ENCODE peak calls at places on chromosomes 2 and 18, in five cellular contexts. Z is OCI-LY7, X is HFF-Myc, H is cardiac muscle cell, E is AG04449. C is an unnamed sample.

GRCh38 chr2:95300391-95300938 is 3.3 kb downstream of the KCNIP3 start:
- DNase-seq in Z (no peak), X (no peak), H (no peak), E (no peak), C (no peak)

GRCh38 chr2:178193496-178193822 is 853 bp upstream of the OSBPL6 start:
- DNase-seq in Z (no peak), X (no peak), H (no peak), E (no peak), C (no peak)

GRCh38 chr2:12728221-12728777 is 11.6 kb downstream of the TRIB2 start:
- DNase-seq in Z (peak; percentile 91), X (no peak), H (no peak), E (no peak), C (peak; percentile 21)

GRCh38 chr2:101972621-101973434 is 18.9 kb upstream of the IL1R2 start:
- DNase-seq in Z (no peak), X (no peak), H (peak; percentile 96), E (peak; percentile 74), C (peak; percentile 57)

GRCh38 chr18:51897884-51898283 is 442.1 kb upstream of the DCC start:
- DNase-seq in Z (no peak), X (no peak), H (no peak), E (no peak), C (no peak)

GRCh38 chr2:39264733-39265132 is 21.0 kb upstream of the CDKL4 start:
- DNase-seq in Z (peak; percentile 80), X (no peak), H (no peak), E (no peak), C (no peak)

GRCh38 chr2:207448006-207448405 is 81.8 kb upstream of the CREB1 start:
- DNase-seq in Z (no peak), X (no peak), H (no peak), E (no peak), C (no peak)

GRCh38 chr2:72921866-72922265 is 4.5 kb downstream of the EMX1 start:
- DNase-seq in Z (no peak), X (no peak), H (no peak), E (no peak), C (no peak)

GRCh38 chr2:132977812-132978529 is 308.0 kb upstream of the LYPD1 start:
- DNase-seq in Z (no peak), X (no peak), H (peak; percentile 41), E (no peak), C (no peak)

GRCh38 chr2:65436169-65436824 is 3.9 kb upstream of the SPRED2 start:
- DNase-seq in Z (peak; percentile 82), X (peak; percentile 64), H (peak; percentile 98), E (peak; percentile 81), C (peak; percentile 70)

GRCh38 chr2:65436825-65437221 is 4.4 kb upstream of the SPRED2 start:
- DNase-seq in Z (peak; percentile 69), X (no peak), H (no peak), E (no peak), C (no peak)

GRCh38 chr2:65438137-65438899 is 5.9 kb upstream of the SPRED2 start:
- DNase-seq in Z (no peak), X (no peak), H (no peak), E (no peak), C (no peak)

GRCh38 chr2:65435625-65436168 is 3.3 kb upstream of the SPRED2 start:
- DNase-seq in Z (peak; percentile 83), X (no peak), H (peak; percentile 93), E (peak; percentile 50), C (peak; percentile 76)

DNA sequence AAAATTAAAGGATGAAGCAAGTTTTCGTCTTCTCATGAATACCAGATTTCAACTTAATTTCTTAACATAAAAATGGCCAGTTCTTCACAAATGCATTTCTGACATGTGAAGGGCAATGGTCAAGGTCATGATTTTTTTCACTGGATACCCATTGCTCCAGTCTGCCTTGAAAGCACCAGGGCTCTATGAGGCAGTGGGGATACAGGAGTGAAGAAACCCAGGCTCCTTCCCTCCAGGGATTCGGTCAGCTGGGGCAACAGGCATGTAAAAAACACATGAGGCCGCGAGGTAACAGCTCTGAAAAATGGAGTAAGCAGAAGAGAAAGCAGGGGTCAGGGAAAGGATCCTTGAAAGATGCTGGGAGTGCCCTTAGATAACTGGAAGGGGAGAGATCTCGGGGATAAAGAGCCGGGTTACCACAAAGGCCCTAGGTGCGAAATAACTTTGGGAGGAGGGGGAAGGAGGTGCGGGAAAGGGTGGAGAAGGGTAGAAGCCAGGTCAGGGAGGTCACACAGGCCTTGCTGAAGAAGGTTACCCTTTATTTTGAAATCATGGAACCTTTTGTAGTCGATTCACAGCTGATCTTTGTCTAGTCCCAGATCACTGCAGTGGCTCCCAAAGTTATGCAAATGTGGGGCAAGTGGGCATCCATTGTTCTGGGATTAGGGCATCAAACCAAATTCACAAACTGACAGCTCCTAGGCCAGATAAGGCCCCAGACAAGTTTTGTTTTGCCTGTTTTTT is 5.2 kb upstream of the SPRED2 start:
- DNase-seq in Z (no peak), X (no peak), H (no peak), E (no peak), C (no peak)
- H3K4me3 ChIP-seq in Z (peak overlapping the region; percentile 75), X (peak overlapping the region; percentile 57), H (peak overlapping the region; percentile 53), E (no peak overlapping the region), C (peak overlapping the region; percentile 56)

DNA sequence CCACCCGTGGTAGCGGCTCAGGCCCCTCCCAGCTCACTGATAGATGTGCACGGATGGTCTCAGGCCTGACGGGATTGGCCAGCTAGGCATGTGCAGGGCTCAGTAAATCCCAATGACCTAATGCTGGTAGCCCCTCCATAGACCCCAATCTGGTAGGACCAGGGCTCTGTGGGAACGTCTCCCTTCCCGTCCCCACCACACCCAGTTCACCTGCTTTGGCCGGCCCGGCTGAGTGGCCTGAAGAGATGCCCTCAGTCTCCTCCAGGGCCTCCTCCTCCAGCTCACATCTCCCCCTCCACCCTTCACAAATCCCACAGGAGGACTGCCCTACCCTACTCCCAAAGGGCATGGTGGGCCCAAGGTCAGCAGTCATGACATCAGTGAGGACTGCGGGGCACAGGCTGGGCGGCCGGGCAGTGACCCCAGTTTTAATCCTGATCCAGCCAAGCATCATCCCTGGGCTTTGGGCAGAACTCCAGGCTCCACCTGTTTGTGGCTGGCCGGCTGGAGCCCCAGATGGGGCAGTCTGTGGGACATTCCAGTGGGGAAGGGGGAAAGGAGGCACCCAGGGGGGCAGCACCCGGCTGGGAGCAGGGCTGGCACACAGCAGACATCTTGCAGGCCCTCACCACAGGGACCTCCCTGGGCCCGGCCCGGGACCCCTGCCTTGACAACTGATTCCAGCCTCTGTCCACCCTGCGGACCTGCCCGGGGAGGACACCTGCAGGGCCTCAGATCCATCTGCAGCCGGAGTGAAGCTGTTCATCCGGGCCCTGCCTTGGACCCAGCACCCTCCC is 2.3 kb downstream of the KIF1A start:
- DNase-seq in Z (no peak), X (no peak), H (no peak), E (no peak), C (no peak)
- H3K4me3 ChIP-seq in Z (no peak overlapping the region), X (no peak overlapping the region), H (no peak overlapping the region), E (no peak overlapping the region), C (no peak overlapping the region)

GRCh38 chr18:49697049-49697448 is 116.3 kb downstream of the ACAA2 start:
- DNase-seq in Z (no peak), X (no peak), H (no peak), E (no peak), C (no peak)

GRCh38 chr18:49690307-49690706 is 123.0 kb downstream of the ACAA2 start:
- DNase-seq in Z (no peak), X (peak; percentile 49), H (peak; percentile 88), E (peak; percentile 90), C (no peak)

GRCh38 chr18:49694402-49694801 is 118.9 kb downstream of the ACAA2 start:
- DNase-seq in Z (no peak), X (no peak), H (no peak), E (no peak), C (no peak)

GRCh38 chr18:49691177-49691608 is 122.1 kb downstream of the ACAA2 start:
- DNase-seq in Z (no peak), X (peak; percentile 56), H (peak; percentile 67), E (peak; percentile 81), C (no peak)

DNA sequence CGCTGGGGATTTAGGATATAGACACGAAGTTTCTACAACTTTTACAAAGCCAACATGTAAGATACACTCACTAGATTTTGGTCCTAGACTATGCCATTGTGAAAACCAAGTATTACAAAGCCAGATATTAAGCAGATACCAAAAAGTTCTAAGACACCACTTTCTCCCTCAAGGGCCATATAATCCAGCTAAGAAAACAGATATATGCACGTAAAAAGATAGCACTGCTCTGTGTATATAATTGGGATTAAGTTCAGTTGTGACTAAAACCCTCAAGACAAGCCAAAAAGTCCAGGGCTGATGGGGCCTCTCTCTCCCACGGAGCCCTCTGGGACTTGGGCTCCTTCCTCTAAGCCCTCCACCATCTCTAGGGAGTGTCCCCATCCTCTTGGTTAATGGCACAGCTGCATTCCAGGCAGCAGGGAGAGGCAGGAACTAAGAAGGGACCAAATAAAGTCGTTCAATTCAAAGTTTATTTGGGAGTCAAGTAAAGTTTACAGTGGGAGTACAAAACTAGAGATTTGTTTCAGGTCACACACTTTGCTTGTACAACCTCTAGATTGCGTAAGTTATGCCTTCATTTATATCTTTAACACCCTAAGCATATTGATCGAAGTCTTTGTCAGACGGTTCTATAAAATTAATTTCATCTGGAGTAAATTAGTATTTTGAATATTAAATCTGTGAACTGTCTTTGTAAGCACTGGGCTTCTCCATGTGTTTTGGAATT is 119.9 kb downstream of the ACAA2 start:
- DNase-seq in Z (no peak), X (no peak), H (no peak), E (no peak), C (no peak)
- H3K4me3 ChIP-seq in Z (no peak overlapping the region), X (no peak overlapping the region), H (no peak overlapping the region), E (no peak overlapping the region), C (no peak overlapping the region)

DNA sequence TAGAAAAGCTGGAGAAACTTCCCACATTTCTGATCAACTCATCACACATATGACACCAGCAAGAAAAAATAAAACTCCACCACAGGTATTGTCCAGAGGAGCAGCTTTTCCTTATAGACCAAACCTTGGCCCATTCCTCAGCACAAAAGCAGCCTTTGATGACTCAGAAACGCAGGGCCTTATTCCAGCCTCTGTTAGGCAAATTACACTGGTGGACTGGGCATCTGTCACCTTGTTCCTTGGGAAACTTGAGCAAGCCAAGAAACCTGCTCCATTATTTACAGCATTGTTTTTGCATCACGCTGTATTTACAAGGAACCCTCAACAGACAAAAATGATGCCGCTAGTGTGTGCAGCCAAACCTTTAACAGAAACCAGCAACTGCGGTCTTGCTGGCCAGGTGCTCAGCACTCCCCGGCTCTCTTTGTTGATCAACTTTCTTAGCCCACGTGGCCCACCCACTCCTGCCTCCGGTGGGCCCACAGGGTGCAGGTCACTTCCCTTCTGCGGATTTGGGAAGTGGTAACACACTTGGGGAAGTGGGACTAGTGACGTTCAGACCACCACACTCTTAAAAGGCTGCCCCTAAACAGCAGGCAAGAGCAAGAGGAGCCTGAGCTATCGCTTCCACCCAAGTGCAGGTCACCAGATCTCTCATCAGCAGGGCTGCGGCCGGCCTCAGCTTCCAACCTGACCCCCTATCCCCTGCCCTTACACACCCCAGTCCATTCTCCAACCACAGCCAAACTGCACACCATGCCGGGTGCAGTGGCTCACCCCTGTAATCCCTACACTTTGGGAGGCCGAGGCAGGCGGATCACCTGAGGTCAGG is 1.5 kb downstream of the AP1S3 start:
- DNase-seq in Z (peak; percentile 91), X (no peak), H (no peak), E (no peak), C (peak; percentile 58)
- H3K4me3 ChIP-seq in Z (peak overlapping the region; percentile 83), X (peak overlapping the region; percentile 58), H (no peak overlapping the region), E (no peak overlapping the region), C (peak overlapping the region; percentile 86)

DNA sequence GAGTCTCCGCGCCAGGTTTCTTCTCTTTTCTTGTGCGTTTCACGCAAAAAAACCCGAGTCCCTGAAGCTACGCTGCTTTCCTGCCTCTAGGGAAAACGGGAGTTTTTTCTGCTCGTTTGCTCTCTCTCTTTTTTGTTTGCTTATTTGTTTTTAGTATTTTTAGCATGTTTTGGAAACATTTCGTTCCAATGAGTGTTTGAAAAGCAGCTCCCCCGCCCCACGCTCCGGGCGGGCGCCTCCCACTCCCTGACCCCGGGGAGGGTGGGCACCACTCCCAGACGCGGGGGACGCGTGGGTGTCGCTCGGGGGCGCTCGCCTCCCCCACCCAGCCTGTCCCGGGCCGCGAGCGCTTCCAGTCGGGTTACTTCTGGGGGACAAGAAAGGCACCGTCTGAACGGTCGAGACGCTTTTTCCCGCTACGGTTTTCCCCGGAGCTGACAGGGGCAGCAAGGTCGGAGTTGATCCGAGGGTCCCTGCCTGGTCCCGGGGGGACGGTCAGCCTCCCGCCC is 446 bp upstream of the EFHD1 start:
- DNase-seq in Z (no peak), X (no peak), H (peak; percentile 13), E (no peak), C (no peak)
- H3K4me3 ChIP-seq in Z (no peak overlapping the region), X (peak overlapping the region; percentile 34), H (peak overlapping the region; percentile 38), E (peak overlapping the region; percentile 59), C (peak overlapping the region; percentile 40)

C was measured in HL-60.